ENCODE peak calls at places on chromosomes 7 and 10, in four cellular contexts. One of them, this sample, is unnamed. For H3K4me1, the result is how much of the 10 kb centered on the place peaks cover.

GRCh38 chr7:79820387-79820786 is 314.2 kb upstream of the GNAI1 start:
- DNase-seq in MM.1S: no peak
- DNase-seq in HepG2: no peak
- DNase-seq in neural progenitor cell: peak
- DNase-seq in this sample: peak

GRCh38 chr10:76035010-76035727 is 603.7 kb downstream of the LRMDA start:
- DNase-seq in MM.1S: no peak
- DNase-seq in HepG2: no peak
- DNase-seq in neural progenitor cell: no peak
- DNase-seq in this sample: no peak

GRCh38 chr10:79345241-79346011 is 1.8 kb upstream of the PPIF start:
- DNase-seq in HepG2: no peak
- DNase-seq in MM.1S: no peak
- DNase-seq in neural progenitor cell: no peak
- DNase-seq in this sample: no peak

GRCh38 chr10:114855776-114856543 is 34.4 kb downstream of the FHIP2A start:
- DNase-seq in MM.1S: no peak
- DNase-seq in neural progenitor cell: no peak
- DNase-seq in HepG2: no peak
- DNase-seq in this sample: peak

GRCh38 chr7:139299296-139299695 is 41.8 kb upstream of the FMC1 start:
- DNase-seq in MM.1S: no peak
- DNase-seq in neural progenitor cell: no peak
- DNase-seq in HepG2: peak
- DNase-seq in this sample: no peak

GRCh38 chr10:78961760-78962159 is 107.0 kb upstream of the ZMIZ1 start:
- DNase-seq in MM.1S: no peak
- DNase-seq in neural progenitor cell: no peak
- DNase-seq in HepG2: no peak
- DNase-seq in this sample: no peak

GRCh38 chr7:101754432-101755159 is 62.8 kb upstream of the CUX1 start:
- DNase-seq in HepG2: no peak
- DNase-seq in MM.1S: peak
- DNase-seq in neural progenitor cell: no peak
- DNase-seq in this sample: peak

GRCh38 chr7:158093156-158093796 is 494.3 kb downstream of the PTPRN2 start:
- DNase-seq in neural progenitor cell: no peak
- DNase-seq in MM.1S: no peak
- DNase-seq in HepG2: no peak
- DNase-seq in this sample: no peak

GRCh38 chr10:69960606-69961167 is 92.0 kb upstream of the MACROH2A2 start:
- DNase-seq in HepG2: no peak
- DNase-seq in neural progenitor cell: no peak
- DNase-seq in MM.1S: no peak
- DNase-seq in this sample: no peak

GRCh38 chr7:43584200-43584586 is 1.3 kb downstream of the STK17A start:
- DNase-seq in HepG2: peak
- DNase-seq in neural progenitor cell: peak
- DNase-seq in MM.1S: peak
- DNase-seq in this sample: peak

GRCh38 chr10:79910836-79911235 is 38.1 kb downstream of the SFTPD start:
- DNase-seq in neural progenitor cell: no peak
- DNase-seq in HepG2: no peak
- DNase-seq in MM.1S: no peak
- DNase-seq in this sample: no peak

GRCh38 chr10:113085776-113086175 is 135.7 kb downstream of the TCF7L2 start:
- DNase-seq in MM.1S: no peak
- DNase-seq in neural progenitor cell: no peak
- DNase-seq in HepG2: no peak
- DNase-seq in this sample: no peak

GRCh38 chr7:6559896-6560295 is 8.6 kb upstream of the GRID2IP start:
- DNase-seq in HepG2: no peak
- DNase-seq in neural progenitor cell: no peak
- DNase-seq in MM.1S: no peak
- DNase-seq in this sample: no peak

GRCh38 chr10:5948999-5949759 is 28.2 kb downstream of the IL15RA start:
- DNase-seq in MM.1S: no peak
- DNase-seq in HepG2: peak
- DNase-seq in neural progenitor cell: peak
- DNase-seq in this sample: peak

GRCh38 chr10:78320990-78321389 is 287.3 kb downstream of the RPS24 start:
- DNase-seq in neural progenitor cell: no peak
- DNase-seq in MM.1S: no peak
- DNase-seq in HepG2: no peak
- DNase-seq in this sample: no peak

GRCh38 chr10:97454330-97455036 is 8.5 kb downstream of the ZDHHC16 start:
- DNase-seq in neural progenitor cell: no peak
- DNase-seq in MM.1S: no peak
- DNase-seq in HepG2: no peak
- DNase-seq in this sample: peak

GRCh38 chr7:94300176-94300835 is 94.4 kb upstream of the COL1A2 start:
- DNase-seq in HepG2: no peak
- DNase-seq in MM.1S: no peak
- DNase-seq in neural progenitor cell: no peak
- DNase-seq in this sample: no peak

GRCh38 chr10:13816195-13816926 is 229.6 kb downstream of the PRPF18 start:
- DNase-seq in MM.1S: no peak
- DNase-seq in HepG2: no peak
- DNase-seq in neural progenitor cell: no peak
- DNase-seq in this sample: peak

GRCh38 chr10:19629559-19629958 is 186.7 kb upstream of the PLXDC2 start:
- DNase-seq in neural progenitor cell: peak
- DNase-seq in MM.1S: no peak
- DNase-seq in HepG2: no peak
- DNase-seq in this sample: peak

GRCh38 chr10:49426490-49427360 is 30.8 kb upstream of the DRGX start:
- DNase-seq in neural progenitor cell: no peak
- DNase-seq in HepG2: no peak
- DNase-seq in MM.1S: no peak
- DNase-seq in this sample: no peak

GRCh38 chr10:30182191-30183075 is 123.0 kb upstream of the JCAD start:
- DNase-seq in neural progenitor cell: no peak
- DNase-seq in HepG2: peak
- DNase-seq in MM.1S: no peak
- DNase-seq in this sample: peak

GRCh38 chr10:107340345-107340744 is 175.8 kb upstream of the SORCS1 start:
- DNase-seq in neural progenitor cell: no peak
- DNase-seq in HepG2: no peak
- DNase-seq in MM.1S: peak
- DNase-seq in this sample: no peak

GRCh38 chr7:92427193-92427592 is 20.1 kb upstream of the GATAD1 start:
- DNase-seq in HepG2: no peak
- DNase-seq in neural progenitor cell: no peak
- DNase-seq in MM.1S: no peak
- DNase-seq in this sample: no peak

GRCh38 chr10:132518572-132519381 is 18.8 kb upstream of the INPP5A start:
- DNase-seq in MM.1S: no peak
- DNase-seq in HepG2: peak
- DNase-seq in neural progenitor cell: peak
- DNase-seq in this sample: no peak

GRCh38 chr7:40899151-40899550 is 764.3 kb downstream of the SUGCT start:
- DNase-seq in neural progenitor cell: no peak
- DNase-seq in HepG2: no peak
- DNase-seq in MM.1S: no peak
- DNase-seq in this sample: no peak

GRCh38 chr10:133465191-133465949 is 11.6 kb downstream of the SCART1 start:
- DNase-seq in HepG2: no peak
- DNase-seq in MM.1S: no peak
- DNase-seq in neural progenitor cell: no peak
- DNase-seq in this sample: no peak

GRCh38 chr10:7829289-7829834 is 11.1 kb downstream of the TAF3 start:
- DNase-seq in HepG2: no peak
- DNase-seq in MM.1S: no peak
- DNase-seq in neural progenitor cell: no peak
- DNase-seq in this sample: no peak

GRCh38 chr10:106513328-106513727 is 651.2 kb downstream of the SORCS1 start:
- DNase-seq in HepG2: peak
- DNase-seq in MM.1S: no peak
- DNase-seq in neural progenitor cell: no peak
- DNase-seq in this sample: no peak

GRCh38 chr10:37563107-37563714 is 294.2 kb downstream of the ZNF248 start:
- DNase-seq in HepG2: no peak
- DNase-seq in neural progenitor cell: no peak
- DNase-seq in MM.1S: no peak
- DNase-seq in this sample: no peak

GRCh38 chr10:107577226-107577625 is 412.7 kb upstream of the SORCS1 start:
- DNase-seq in HepG2: no peak
- DNase-seq in neural progenitor cell: no peak
- DNase-seq in MM.1S: no peak
- DNase-seq in this sample: no peak

GRCh38 chr10:32970910-32971309 is 12.9 kb upstream of the ITGB1 start:
- DNase-seq in HepG2: no peak
- DNase-seq in neural progenitor cell: no peak
- DNase-seq in MM.1S: no peak
- DNase-seq in this sample: no peak

GRCh38 chr7:36036590-36036989 is 116.5 kb upstream of the EEPD1 start:
- DNase-seq in MM.1S: no peak
- DNase-seq in HepG2: no peak
- DNase-seq in neural progenitor cell: no peak
- DNase-seq in this sample: peak

GRCh38 chr7:2237109-2237602 is 4.4 kb upstream of the MAD1L1 start:
- DNase-seq in HepG2: no peak
- DNase-seq in neural progenitor cell: no peak
- DNase-seq in MM.1S: no peak
- DNase-seq in this sample: no peak

DNA sequence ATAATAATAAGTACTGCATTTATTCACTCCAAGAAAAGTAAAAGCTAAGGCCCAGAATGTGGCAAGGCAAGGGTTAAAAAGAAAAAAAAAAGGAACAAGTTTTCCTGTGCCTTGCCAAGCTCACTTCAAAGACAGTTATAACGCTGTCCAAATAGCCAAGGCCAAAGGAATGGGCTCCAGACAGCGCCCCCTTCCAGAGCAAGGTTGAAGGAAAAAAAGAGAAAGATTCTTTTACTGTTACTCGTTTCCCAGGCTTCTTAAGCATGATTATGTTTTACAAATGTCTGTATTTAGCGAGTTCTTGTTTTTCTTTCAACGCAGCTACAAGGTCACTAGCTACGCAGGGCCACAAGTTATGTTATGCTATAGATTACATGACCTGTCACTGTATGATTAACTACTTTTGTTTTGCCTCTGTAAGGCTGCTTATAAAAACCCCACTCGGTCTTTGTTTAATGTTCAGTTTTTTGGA is 9.1 kb upstream of the EIF4H start:
- DNase-seq in MM.1S: no peak
- DNase-seq in HepG2: no peak
- DNase-seq in neural progenitor cell: peak
- DNase-seq in this sample: peak
- TF ChIP-seq CTCF in MM.1S: peak
- TF ChIP-seq CTCF in HepG2: peak
- TF ChIP-seq CTCF in neural progenitor cell: peak
- TF ChIP-seq CTCF in this sample: peak

DNA sequence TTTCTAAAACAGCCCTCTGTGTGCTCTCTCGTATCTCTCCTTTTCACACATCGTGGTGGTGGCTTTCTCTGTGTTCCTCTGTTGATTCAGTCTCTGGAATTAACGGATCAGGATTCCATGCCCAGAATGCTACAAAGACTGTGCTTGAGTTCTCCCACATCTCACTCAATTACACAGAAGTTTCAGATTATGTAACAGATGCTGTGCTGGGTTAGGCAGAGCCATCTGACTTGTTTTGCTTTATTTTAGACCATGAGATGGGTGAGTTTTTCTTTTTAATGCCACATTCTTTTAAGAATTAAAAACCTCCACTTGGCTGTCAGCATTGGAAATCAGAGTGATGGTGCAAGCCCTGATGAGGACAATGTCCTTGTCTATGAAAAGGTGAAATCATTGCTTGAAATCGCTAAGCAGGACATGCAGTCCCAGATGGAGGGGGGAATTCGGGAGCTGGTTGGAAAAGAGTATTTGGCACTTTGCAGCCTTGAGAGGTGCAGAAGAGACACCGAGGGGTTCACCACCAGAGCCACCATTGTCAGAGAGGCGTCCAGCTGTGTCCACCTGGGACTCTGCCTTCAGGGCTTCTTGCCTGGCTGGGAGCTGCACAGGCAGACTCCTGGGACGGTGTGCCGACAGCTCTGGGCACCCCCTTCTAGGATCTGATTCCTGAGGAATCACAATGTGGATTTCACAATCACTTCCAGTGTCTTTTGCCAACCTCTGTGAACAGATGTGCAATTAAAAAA is 80.4 kb downstream of the EGFR start:
- DNase-seq in neural progenitor cell: no peak
- DNase-seq in MM.1S: no peak
- DNase-seq in HepG2: no peak
- DNase-seq in this sample: no peak
- H3K4me1 ChIP-seq in neural progenitor cell: under half
- H3K4me1 ChIP-seq in MM.1S: under half
- H3K4me1 ChIP-seq in HepG2: under half
- H3K4me1 ChIP-seq in this sample: under half

GRCh38 chr10:99732033-99732912 is at the start of the genes COX15 and CUTC:
- DNase-seq in HepG2: peak
- DNase-seq in neural progenitor cell: peak
- DNase-seq in MM.1S: peak
- DNase-seq in this sample: peak

GRCh38 chr10:99733366-99733765 is 1.3 kb downstream of the CUTC start:
- DNase-seq in neural progenitor cell: peak
- DNase-seq in HepG2: no peak
- DNase-seq in MM.1S: no peak
- DNase-seq in this sample: peak

GRCh38 chr10:99731296-99732032 is 463 bp downstream of the COX15 start:
- DNase-seq in MM.1S: no peak
- DNase-seq in neural progenitor cell: no peak
- DNase-seq in HepG2: no peak
- DNase-seq in this sample: no peak

GRCh38 chr10:99730026-99730425 is 1.9 kb downstream of the COX15 start:
- DNase-seq in MM.1S: no peak
- DNase-seq in HepG2: no peak
- DNase-seq in neural progenitor cell: no peak
- DNase-seq in this sample: no peak
- TF ChIP-seq EZH2 in MM.1S: no peak
- TF ChIP-seq EZH2 in HepG2: no peak
- TF ChIP-seq EZH2 in neural progenitor cell: no peak
- TF ChIP-seq EZH2 in this sample: no peak

DNA sequence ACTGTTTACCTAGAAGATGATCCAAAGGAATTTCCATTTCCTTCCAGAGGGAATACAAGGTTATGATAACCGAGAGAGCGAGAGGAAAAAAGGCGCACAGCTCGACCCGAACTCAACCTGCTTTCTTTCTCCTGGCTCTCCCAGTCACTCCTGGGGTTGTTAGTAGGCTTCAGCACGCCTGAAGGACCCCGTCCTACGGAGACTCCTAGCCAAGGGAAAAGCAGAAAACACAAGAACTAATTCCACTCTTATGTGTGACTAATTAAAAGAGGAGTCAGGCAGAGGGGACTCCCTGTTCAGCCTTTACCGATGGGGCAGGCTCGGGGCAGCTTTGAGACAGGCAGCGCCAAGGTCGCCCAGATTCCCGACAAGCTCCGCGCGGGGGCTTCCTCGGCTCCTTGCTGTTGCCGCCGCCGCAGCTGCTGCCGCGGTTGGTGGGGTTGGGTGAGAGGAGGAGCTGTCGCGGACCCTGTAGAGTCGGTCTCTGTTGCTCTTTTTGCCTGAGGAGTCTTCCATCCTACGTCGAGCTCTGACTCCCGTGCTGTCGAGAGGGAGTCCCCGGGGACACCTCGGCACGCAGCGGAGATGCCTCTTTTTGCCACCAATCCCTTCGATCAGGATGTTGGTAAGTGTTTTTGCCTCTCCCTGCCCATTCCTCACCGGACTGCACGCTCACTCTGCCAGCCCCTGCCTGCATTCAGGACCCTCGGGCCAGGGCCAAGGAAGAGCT is at the start of gene STAM:
- DNase-seq in neural progenitor cell: peak
- DNase-seq in HepG2: peak
- DNase-seq in MM.1S: peak
- DNase-seq in this sample: peak
- TF ChIP-seq CTCF in neural progenitor cell: no peak
- TF ChIP-seq CTCF in HepG2: peak
- TF ChIP-seq CTCF in MM.1S: no peak
- TF ChIP-seq CTCF in this sample: no peak